ENCODE peak calls at places on chromosomes 11 and 22, in six cellular contexts. One of them, this sample, is unnamed.

GRCh38 chr11:65112551-65113360 is 1.1 kb downstream of the TM7SF2 start:
- DNase-seq in hypothalamus: peak
- DNase-seq in AG08396: peak
- DNase-seq in progenitor cell of endocrine pancreas: peak
- DNase-seq in activated T-helper 1 cell treated with anti-CD3 and anti-CD28 coated beads, Interleukin-12 subunit alpha, Interleukin-12 subunit beta, Interleukin-2, Interleukin-4 antibody, amounts not matched to agents 30 ng/mL and 10 ng/mL and 1 ng/mL, durations not matched to agents 14 hours and 24 hours and 36 hours: peak
- DNase-seq in T-cell: peak
- DNase-seq in this sample: no peak

GRCh38 chr11:72982286-72982685 is 159.8 kb downstream of the FCHSD2 start:
- DNase-seq in hypothalamus: no peak
- DNase-seq in AG08396: no peak
- DNase-seq in progenitor cell of endocrine pancreas: no peak
- DNase-seq in activated T-helper 1 cell treated with anti-CD3 and anti-CD28 coated beads, Interleukin-12 subunit alpha, Interleukin-12 subunit beta, Interleukin-2, Interleukin-4 antibody, amounts not matched to agents 30 ng/mL and 10 ng/mL and 1 ng/mL, durations not matched to agents 14 hours and 24 hours and 36 hours: no peak
- DNase-seq in T-cell: no peak
- DNase-seq in this sample: no peak

GRCh38 chr11:84541711-84542340 is 1085.3 kb downstream of the DLG2 start:
- DNase-seq in hypothalamus: peak
- DNase-seq in AG08396: no peak
- DNase-seq in progenitor cell of endocrine pancreas: no peak
- DNase-seq in activated T-helper 1 cell treated with anti-CD3 and anti-CD28 coated beads, Interleukin-12 subunit alpha, Interleukin-12 subunit beta, Interleukin-2, Interleukin-4 antibody, amounts not matched to agents 30 ng/mL and 10 ng/mL and 1 ng/mL, durations not matched to agents 14 hours and 24 hours and 36 hours: no peak
- DNase-seq in T-cell: no peak
- DNase-seq in this sample: no peak

GRCh38 chr11:128772814-128773213 is 78.9 kb downstream of the FLI1 start:
- DNase-seq in hypothalamus: no peak
- DNase-seq in AG08396: no peak
- DNase-seq in progenitor cell of endocrine pancreas: no peak
- DNase-seq in activated T-helper 1 cell treated with anti-CD3 and anti-CD28 coated beads, Interleukin-12 subunit alpha, Interleukin-12 subunit beta, Interleukin-2, Interleukin-4 antibody, amounts not matched to agents 30 ng/mL and 10 ng/mL and 1 ng/mL, durations not matched to agents 14 hours and 24 hours and 36 hours: no peak
- DNase-seq in T-cell: peak
- DNase-seq in this sample: no peak

GRCh38 chr22:37690407-37690806 is 4.3 kb downstream of the NOL12 start:
- DNase-seq in hypothalamus: no peak
- DNase-seq in AG08396: no peak
- DNase-seq in progenitor cell of endocrine pancreas: no peak
- DNase-seq in activated T-helper 1 cell treated with anti-CD3 and anti-CD28 coated beads, Interleukin-12 subunit alpha, Interleukin-12 subunit beta, Interleukin-2, Interleukin-4 antibody, amounts not matched to agents 30 ng/mL and 10 ng/mL and 1 ng/mL, durations not matched to agents 14 hours and 24 hours and 36 hours: no peak
- DNase-seq in T-cell: no peak
- DNase-seq in this sample: no peak

GRCh38 chr11:17780668-17781067 is 46.1 kb downstream of the KCNC1 start:
- DNase-seq in hypothalamus: no peak
- DNase-seq in AG08396: no peak
- DNase-seq in progenitor cell of endocrine pancreas: no peak
- DNase-seq in activated T-helper 1 cell treated with anti-CD3 and anti-CD28 coated beads, Interleukin-12 subunit alpha, Interleukin-12 subunit beta, Interleukin-2, Interleukin-4 antibody, amounts not matched to agents 30 ng/mL and 10 ng/mL and 1 ng/mL, durations not matched to agents 14 hours and 24 hours and 36 hours: no peak
- DNase-seq in T-cell: no peak
- DNase-seq in this sample: no peak

GRCh38 chr11:57335343-57336110 is at the start of gene SSRP1:
- DNase-seq in hypothalamus: peak
- DNase-seq in AG08396: peak
- DNase-seq in progenitor cell of endocrine pancreas: peak
- DNase-seq in activated T-helper 1 cell treated with anti-CD3 and anti-CD28 coated beads, Interleukin-12 subunit alpha, Interleukin-12 subunit beta, Interleukin-2, Interleukin-4 antibody, amounts not matched to agents 30 ng/mL and 10 ng/mL and 1 ng/mL, durations not matched to agents 14 hours and 24 hours and 36 hours: peak
- DNase-seq in T-cell: peak
- DNase-seq in this sample: peak

GRCh38 chr11:2930705-2931415 is 1.6 kb upstream of the PHLDA2 start:
- DNase-seq in hypothalamus: peak
- DNase-seq in AG08396: peak
- DNase-seq in progenitor cell of endocrine pancreas: peak
- DNase-seq in activated T-helper 1 cell treated with anti-CD3 and anti-CD28 coated beads, Interleukin-12 subunit alpha, Interleukin-12 subunit beta, Interleukin-2, Interleukin-4 antibody, amounts not matched to agents 30 ng/mL and 10 ng/mL and 1 ng/mL, durations not matched to agents 14 hours and 24 hours and 36 hours: no peak
- DNase-seq in T-cell: no peak
- DNase-seq in this sample: no peak

GRCh38 chr11:34639545-34639944 is 18.7 kb downstream of the EHF start:
- DNase-seq in hypothalamus: no peak
- DNase-seq in AG08396: no peak
- DNase-seq in progenitor cell of endocrine pancreas: no peak
- DNase-seq in activated T-helper 1 cell treated with anti-CD3 and anti-CD28 coated beads, Interleukin-12 subunit alpha, Interleukin-12 subunit beta, Interleukin-2, Interleukin-4 antibody, amounts not matched to agents 30 ng/mL and 10 ng/mL and 1 ng/mL, durations not matched to agents 14 hours and 24 hours and 36 hours: no peak
- DNase-seq in T-cell: no peak
- DNase-seq in this sample: no peak

GRCh38 chr11:94740975-94741707 is 27.0 kb upstream of the AMOTL1 start:
- DNase-seq in hypothalamus: peak
- DNase-seq in AG08396: peak
- DNase-seq in progenitor cell of endocrine pancreas: no peak
- DNase-seq in activated T-helper 1 cell treated with anti-CD3 and anti-CD28 coated beads, Interleukin-12 subunit alpha, Interleukin-12 subunit beta, Interleukin-2, Interleukin-4 antibody, amounts not matched to agents 30 ng/mL and 10 ng/mL and 1 ng/mL, durations not matched to agents 14 hours and 24 hours and 36 hours: no peak
- DNase-seq in T-cell: no peak
- DNase-seq in this sample: peak

GRCh38 chr11:27873664-27874063 is 173.4 kb upstream of the BDNF start:
- DNase-seq in hypothalamus: no peak
- DNase-seq in AG08396: no peak
- DNase-seq in progenitor cell of endocrine pancreas: no peak
- DNase-seq in activated T-helper 1 cell treated with anti-CD3 and anti-CD28 coated beads, Interleukin-12 subunit alpha, Interleukin-12 subunit beta, Interleukin-2, Interleukin-4 antibody, amounts not matched to agents 30 ng/mL and 10 ng/mL and 1 ng/mL, durations not matched to agents 14 hours and 24 hours and 36 hours: no peak
- DNase-seq in T-cell: no peak
- DNase-seq in this sample: no peak

GRCh38 chr22:45602824-45603301 is 68.8 kb upstream of the ATXN10 start:
- DNase-seq in hypothalamus: peak
- DNase-seq in AG08396: no peak
- DNase-seq in progenitor cell of endocrine pancreas: no peak
- DNase-seq in activated T-helper 1 cell treated with anti-CD3 and anti-CD28 coated beads, Interleukin-12 subunit alpha, Interleukin-12 subunit beta, Interleukin-2, Interleukin-4 antibody, amounts not matched to agents 30 ng/mL and 10 ng/mL and 1 ng/mL, durations not matched to agents 14 hours and 24 hours and 36 hours: no peak
- DNase-seq in T-cell: no peak
- DNase-seq in this sample: no peak

GRCh38 chr11:73654482-73655021 is 8.2 kb downstream of the PLEKHB1 start:
- DNase-seq in hypothalamus: no peak
- DNase-seq in AG08396: no peak
- DNase-seq in progenitor cell of endocrine pancreas: no peak
- DNase-seq in activated T-helper 1 cell treated with anti-CD3 and anti-CD28 coated beads, Interleukin-12 subunit alpha, Interleukin-12 subunit beta, Interleukin-2, Interleukin-4 antibody, amounts not matched to agents 30 ng/mL and 10 ng/mL and 1 ng/mL, durations not matched to agents 14 hours and 24 hours and 36 hours: no peak
- DNase-seq in T-cell: no peak
- DNase-seq in this sample: no peak

GRCh38 chr22:44158766-44159165 is 22.0 kb upstream of the PARVG start:
- DNase-seq in hypothalamus: no peak
- DNase-seq in AG08396: no peak
- DNase-seq in progenitor cell of endocrine pancreas: no peak
- DNase-seq in activated T-helper 1 cell treated with anti-CD3 and anti-CD28 coated beads, Interleukin-12 subunit alpha, Interleukin-12 subunit beta, Interleukin-2, Interleukin-4 antibody, amounts not matched to agents 30 ng/mL and 10 ng/mL and 1 ng/mL, durations not matched to agents 14 hours and 24 hours and 36 hours: no peak
- DNase-seq in T-cell: no peak
- DNase-seq in this sample: no peak

GRCh38 chr22:19109198-19110063 is 12.8 kb downstream of the DGCR2 start:
- DNase-seq in hypothalamus: peak
- DNase-seq in AG08396: no peak
- DNase-seq in progenitor cell of endocrine pancreas: no peak
- DNase-seq in activated T-helper 1 cell treated with anti-CD3 and anti-CD28 coated beads, Interleukin-12 subunit alpha, Interleukin-12 subunit beta, Interleukin-2, Interleukin-4 antibody, amounts not matched to agents 30 ng/mL and 10 ng/mL and 1 ng/mL, durations not matched to agents 14 hours and 24 hours and 36 hours: peak
- DNase-seq in T-cell: peak
- DNase-seq in this sample: no peak

GRCh38 chr11:61914471-61915171 is 2.7 kb downstream of the RAB3IL1 start:
- DNase-seq in hypothalamus: no peak
- DNase-seq in AG08396: no peak
- DNase-seq in progenitor cell of endocrine pancreas: no peak
- DNase-seq in activated T-helper 1 cell treated with anti-CD3 and anti-CD28 coated beads, Interleukin-12 subunit alpha, Interleukin-12 subunit beta, Interleukin-2, Interleukin-4 antibody, amounts not matched to agents 30 ng/mL and 10 ng/mL and 1 ng/mL, durations not matched to agents 14 hours and 24 hours and 36 hours: no peak
- DNase-seq in T-cell: no peak
- DNase-seq in this sample: no peak

GRCh38 chr22:46007848-46008261 is 30.9 kb upstream of the WNT7B start:
- DNase-seq in hypothalamus: no peak
- DNase-seq in AG08396: peak
- DNase-seq in progenitor cell of endocrine pancreas: no peak
- DNase-seq in activated T-helper 1 cell treated with anti-CD3 and anti-CD28 coated beads, Interleukin-12 subunit alpha, Interleukin-12 subunit beta, Interleukin-2, Interleukin-4 antibody, amounts not matched to agents 30 ng/mL and 10 ng/mL and 1 ng/mL, durations not matched to agents 14 hours and 24 hours and 36 hours: no peak
- DNase-seq in T-cell: no peak
- DNase-seq in this sample: peak

GRCh38 chr11:1005913-1006312 is 30.6 kb downstream of the MUC6 start:
- DNase-seq in hypothalamus: no peak
- DNase-seq in AG08396: no peak
- DNase-seq in progenitor cell of endocrine pancreas: no peak
- DNase-seq in activated T-helper 1 cell treated with anti-CD3 and anti-CD28 coated beads, Interleukin-12 subunit alpha, Interleukin-12 subunit beta, Interleukin-2, Interleukin-4 antibody, amounts not matched to agents 30 ng/mL and 10 ng/mL and 1 ng/mL, durations not matched to agents 14 hours and 24 hours and 36 hours: no peak
- DNase-seq in T-cell: no peak
- DNase-seq in this sample: no peak

GRCh38 chr22:35930933-35931332 is 97.7 kb downstream of the RBFOX2 start:
- DNase-seq in hypothalamus: peak
- DNase-seq in AG08396: peak
- DNase-seq in progenitor cell of endocrine pancreas: no peak
- DNase-seq in activated T-helper 1 cell treated with anti-CD3 and anti-CD28 coated beads, Interleukin-12 subunit alpha, Interleukin-12 subunit beta, Interleukin-2, Interleukin-4 antibody, amounts not matched to agents 30 ng/mL and 10 ng/mL and 1 ng/mL, durations not matched to agents 14 hours and 24 hours and 36 hours: no peak
- DNase-seq in T-cell: no peak
- DNase-seq in this sample: peak

GRCh38 chr11:55942785-55943392 is 6.7 kb upstream of the OR5I1 start:
- DNase-seq in hypothalamus: peak
- DNase-seq in AG08396: peak
- DNase-seq in progenitor cell of endocrine pancreas: no peak
- DNase-seq in activated T-helper 1 cell treated with anti-CD3 and anti-CD28 coated beads, Interleukin-12 subunit alpha, Interleukin-12 subunit beta, Interleukin-2, Interleukin-4 antibody, amounts not matched to agents 30 ng/mL and 10 ng/mL and 1 ng/mL, durations not matched to agents 14 hours and 24 hours and 36 hours: no peak
- DNase-seq in T-cell: no peak
- DNase-seq in this sample: peak

GRCh38 chr22:34015642-34016041 is 95.4 kb upstream of the LARGE1 start:
- DNase-seq in hypothalamus: no peak
- DNase-seq in AG08396: no peak
- DNase-seq in progenitor cell of endocrine pancreas: no peak
- DNase-seq in activated T-helper 1 cell treated with anti-CD3 and anti-CD28 coated beads, Interleukin-12 subunit alpha, Interleukin-12 subunit beta, Interleukin-2, Interleukin-4 antibody, amounts not matched to agents 30 ng/mL and 10 ng/mL and 1 ng/mL, durations not matched to agents 14 hours and 24 hours and 36 hours: no peak
- DNase-seq in T-cell: no peak
- DNase-seq in this sample: no peak

GRCh38 chr22:37519268-37520195 is at the start of gene CARD10:
- DNase-seq in hypothalamus: no peak
- DNase-seq in AG08396: peak
- DNase-seq in progenitor cell of endocrine pancreas: no peak
- DNase-seq in activated T-helper 1 cell treated with anti-CD3 and anti-CD28 coated beads, Interleukin-12 subunit alpha, Interleukin-12 subunit beta, Interleukin-2, Interleukin-4 antibody, amounts not matched to agents 30 ng/mL and 10 ng/mL and 1 ng/mL, durations not matched to agents 14 hours and 24 hours and 36 hours: no peak
- DNase-seq in T-cell: no peak
- DNase-seq in this sample: peak

GRCh38 chr11:116871248-116871647 is 33.8 kb upstream of the APOA1 start:
- DNase-seq in hypothalamus: no peak
- DNase-seq in AG08396: peak
- DNase-seq in progenitor cell of endocrine pancreas: no peak
- DNase-seq in activated T-helper 1 cell treated with anti-CD3 and anti-CD28 coated beads, Interleukin-12 subunit alpha, Interleukin-12 subunit beta, Interleukin-2, Interleukin-4 antibody, amounts not matched to agents 30 ng/mL and 10 ng/mL and 1 ng/mL, durations not matched to agents 14 hours and 24 hours and 36 hours: no peak
- DNase-seq in T-cell: no peak
- DNase-seq in this sample: no peak

GRCh38 chr22:41215926-41216325 is 10.8 kb downstream of the L3MBTL2 start:
- DNase-seq in hypothalamus: no peak
- DNase-seq in AG08396: no peak
- DNase-seq in progenitor cell of endocrine pancreas: no peak
- DNase-seq in activated T-helper 1 cell treated with anti-CD3 and anti-CD28 coated beads, Interleukin-12 subunit alpha, Interleukin-12 subunit beta, Interleukin-2, Interleukin-4 antibody, amounts not matched to agents 30 ng/mL and 10 ng/mL and 1 ng/mL, durations not matched to agents 14 hours and 24 hours and 36 hours: no peak
- DNase-seq in T-cell: no peak
- DNase-seq in this sample: no peak

GRCh38 chr22:43829448-43829821 is 17.3 kb upstream of the EFCAB6 start:
- DNase-seq in hypothalamus: no peak
- DNase-seq in AG08396: peak
- DNase-seq in progenitor cell of endocrine pancreas: no peak
- DNase-seq in activated T-helper 1 cell treated with anti-CD3 and anti-CD28 coated beads, Interleukin-12 subunit alpha, Interleukin-12 subunit beta, Interleukin-2, Interleukin-4 antibody, amounts not matched to agents 30 ng/mL and 10 ng/mL and 1 ng/mL, durations not matched to agents 14 hours and 24 hours and 36 hours: no peak
- DNase-seq in T-cell: no peak
- DNase-seq in this sample: peak

GRCh38 chr11:77374108-77374507 is 72.6 kb upstream of the GDPD4 start:
- DNase-seq in hypothalamus: no peak
- DNase-seq in AG08396: no peak
- DNase-seq in progenitor cell of endocrine pancreas: no peak
- DNase-seq in activated T-helper 1 cell treated with anti-CD3 and anti-CD28 coated beads, Interleukin-12 subunit alpha, Interleukin-12 subunit beta, Interleukin-2, Interleukin-4 antibody, amounts not matched to agents 30 ng/mL and 10 ng/mL and 1 ng/mL, durations not matched to agents 14 hours and 24 hours and 36 hours: no peak
- DNase-seq in T-cell: no peak
- DNase-seq in this sample: no peak

GRCh38 chr11:101516546-101516945 is 67.3 kb downstream of the TRPC6 start:
- DNase-seq in hypothalamus: no peak
- DNase-seq in AG08396: no peak
- DNase-seq in progenitor cell of endocrine pancreas: no peak
- DNase-seq in activated T-helper 1 cell treated with anti-CD3 and anti-CD28 coated beads, Interleukin-12 subunit alpha, Interleukin-12 subunit beta, Interleukin-2, Interleukin-4 antibody, amounts not matched to agents 30 ng/mL and 10 ng/mL and 1 ng/mL, durations not matched to agents 14 hours and 24 hours and 36 hours: no peak
- DNase-seq in T-cell: no peak
- DNase-seq in this sample: no peak

GRCh38 chr11:104830508-104830907 is 67.8 kb downstream of the CASP12 start:
- DNase-seq in hypothalamus: no peak
- DNase-seq in AG08396: no peak
- DNase-seq in progenitor cell of endocrine pancreas: no peak
- DNase-seq in activated T-helper 1 cell treated with anti-CD3 and anti-CD28 coated beads, Interleukin-12 subunit alpha, Interleukin-12 subunit beta, Interleukin-2, Interleukin-4 antibody, amounts not matched to agents 30 ng/mL and 10 ng/mL and 1 ng/mL, durations not matched to agents 14 hours and 24 hours and 36 hours: no peak
- DNase-seq in T-cell: no peak
- DNase-seq in this sample: no peak

GRCh38 chr11:42812960-42813359 is 498.8 kb upstream of the API5 start:
- DNase-seq in hypothalamus: no peak
- DNase-seq in AG08396: no peak
- DNase-seq in progenitor cell of endocrine pancreas: no peak
- DNase-seq in activated T-helper 1 cell treated with anti-CD3 and anti-CD28 coated beads, Interleukin-12 subunit alpha, Interleukin-12 subunit beta, Interleukin-2, Interleukin-4 antibody, amounts not matched to agents 30 ng/mL and 10 ng/mL and 1 ng/mL, durations not matched to agents 14 hours and 24 hours and 36 hours: no peak
- DNase-seq in T-cell: no peak
- DNase-seq in this sample: no peak

GRCh38 chr22:48047722-48048500 is 1285.5 kb downstream of the TBC1D22A start:
- DNase-seq in hypothalamus: no peak
- DNase-seq in AG08396: no peak
- DNase-seq in progenitor cell of endocrine pancreas: no peak
- DNase-seq in activated T-helper 1 cell treated with anti-CD3 and anti-CD28 coated beads, Interleukin-12 subunit alpha, Interleukin-12 subunit beta, Interleukin-2, Interleukin-4 antibody, amounts not matched to agents 30 ng/mL and 10 ng/mL and 1 ng/mL, durations not matched to agents 14 hours and 24 hours and 36 hours: no peak
- DNase-seq in T-cell: no peak
- DNase-seq in this sample: no peak

This sample was measured in SJCRH30.